ENCODE peak calls at places on chromosomes 3 and 15, in seven cellular contexts. T, H, V, K, S, Y and U are unnamed samples.

GRCh38 chr15:31265871-31266711 is 60.5 kb upstream of the KLF13 start:
- DNase-seq in T (peak; percentile 59), H (peak; percentile 38), V (no peak), K (peak; percentile 27), S (no peak), Y (peak; percentile 96), U (no peak)

GRCh38 chr15:62875626-62876021 is 166.9 kb upstream of the TPM1 start:
- DNase-seq in T (no peak), H (no peak), V (no peak), K (no peak), S (no peak), Y (no peak), U (no peak)

GRCh38 chr15:73968461-73968860 is 23.6 kb downstream of the STOML1 start:
- DNase-seq in T (no peak), H (no peak), V (no peak), K (no peak), S (no peak), Y (no peak), U (no peak)

GRCh38 chr3:32467333-32468070 is 35.1 kb downstream of the CMTM6 start:
- DNase-seq in T (peak; percentile 84), H (peak; percentile 68), V (peak; percentile 83), K (peak; percentile 71), S (peak; percentile 70), Y (peak; percentile 79), U (peak; percentile 57)

GRCh38 chr3:195405646-195406045 is 37.2 kb downstream of the ACAP2 start:
- DNase-seq in T (no peak), H (no peak), V (no peak), K (no peak), S (no peak), Y (no peak), U (no peak)

GRCh38 chr15:52012210-52012609 is 6.8 kb upstream of the MAPK6 start:
- DNase-seq in T (no peak), H (no peak), V (no peak), K (no peak), S (no peak), Y (no peak), U (no peak)

GRCh38 chr15:97977734-97978133 is 17.2 kb downstream of the ARRDC4 start:
- DNase-seq in T (no peak), H (no peak), V (peak; percentile 67), K (no peak), S (no peak), Y (no peak), U (no peak)

GRCh38 chr15:74954515-74954914 is 2.1 kb downstream of the RPP25 start:
- DNase-seq in T (no peak), H (peak; percentile 59), V (no peak), K (peak; percentile 51), S (peak; percentile 23), Y (no peak), U (peak; percentile 25)

GRCh38 chr15:74893627-74894026 is 3.8 kb downstream of the MPI start:
- DNase-seq in T (peak; percentile 4), H (no peak), V (no peak), K (no peak), S (no peak), Y (peak; percentile 40), U (no peak)

DNA sequence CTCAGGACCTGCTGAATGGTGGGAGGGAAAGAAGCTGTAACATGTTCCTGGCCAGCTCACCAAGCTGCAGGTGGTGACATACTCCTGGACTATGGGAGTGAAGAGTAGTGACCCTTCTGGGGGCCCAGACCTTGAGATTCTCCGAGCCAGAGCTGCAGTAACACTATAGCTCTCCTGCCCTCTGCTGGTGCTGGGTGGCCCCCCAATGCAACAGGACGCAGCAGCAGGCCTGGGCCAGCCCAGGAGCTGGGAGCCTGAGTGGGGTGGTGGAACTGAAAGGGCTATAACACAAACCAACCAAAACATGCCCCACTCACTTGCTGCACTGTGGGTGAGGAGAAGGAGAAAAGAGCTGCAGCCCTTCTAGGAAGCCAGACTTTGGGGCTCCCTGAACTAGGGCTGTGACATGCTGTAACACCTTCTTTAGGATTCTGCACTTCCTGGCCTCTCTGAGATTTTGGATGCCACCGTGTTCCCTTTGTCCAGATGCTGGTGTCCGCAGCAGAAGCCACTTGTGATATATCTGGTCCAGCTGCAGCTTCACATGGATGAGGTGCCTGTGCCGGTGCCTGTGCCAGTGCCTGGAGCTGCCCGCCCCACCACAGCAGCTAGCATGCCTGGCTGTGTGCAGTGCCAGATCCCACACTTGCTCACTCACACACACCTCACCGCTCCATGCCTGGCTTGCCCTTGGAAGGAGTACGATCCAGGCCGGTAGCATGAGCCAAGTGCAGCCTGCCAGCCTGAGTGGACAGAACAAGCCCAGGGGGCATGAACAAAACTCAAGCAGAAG is 636.8 kb upstream of the KCNMB2 start:
- DNase-seq in T (no peak), H (no peak), V (no peak), K (no peak), S (no peak), Y (peak; percentile 5), U (no peak)
- TF ChIP-seq CTCF in T (no peak), H (no peak), V (no peak), K (no peak), S (no peak), Y (peak; percentile 29), U (no peak)

GRCh38 chr15:99126930-99127329 is 22.1 kb downstream of the SYNM start:
- DNase-seq in T (peak; percentile 20), H (no peak), V (no peak), K (no peak), S (no peak), Y (no peak), U (no peak)

GRCh38 chr15:99130314-99130713 is 25.4 kb downstream of the SYNM start:
- DNase-seq in T (no peak), H (no peak), V (no peak), K (no peak), S (no peak), Y (no peak), U (no peak)

GRCh38 chr15:99129644-99130043 is 24.8 kb downstream of the SYNM start:
- DNase-seq in T (no peak), H (no peak), V (no peak), K (no peak), S (no peak), Y (no peak), U (no peak)

GRCh38 chr15:99127773-99128172 is 22.9 kb downstream of the SYNM start:
- DNase-seq in T (no peak), H (no peak), V (no peak), K (no peak), S (no peak), Y (no peak), U (no peak)

GRCh38 chr15:99128411-99128810 is 23.5 kb downstream of the SYNM start:
- DNase-seq in T (peak; percentile 28), H (no peak), V (no peak), K (no peak), S (no peak), Y (no peak), U (no peak)
- TF ChIP-seq CTCF in T (no peak), H (no peak), V (no peak), K (no peak), S (no peak), Y (no peak), U (no peak)

DNA sequence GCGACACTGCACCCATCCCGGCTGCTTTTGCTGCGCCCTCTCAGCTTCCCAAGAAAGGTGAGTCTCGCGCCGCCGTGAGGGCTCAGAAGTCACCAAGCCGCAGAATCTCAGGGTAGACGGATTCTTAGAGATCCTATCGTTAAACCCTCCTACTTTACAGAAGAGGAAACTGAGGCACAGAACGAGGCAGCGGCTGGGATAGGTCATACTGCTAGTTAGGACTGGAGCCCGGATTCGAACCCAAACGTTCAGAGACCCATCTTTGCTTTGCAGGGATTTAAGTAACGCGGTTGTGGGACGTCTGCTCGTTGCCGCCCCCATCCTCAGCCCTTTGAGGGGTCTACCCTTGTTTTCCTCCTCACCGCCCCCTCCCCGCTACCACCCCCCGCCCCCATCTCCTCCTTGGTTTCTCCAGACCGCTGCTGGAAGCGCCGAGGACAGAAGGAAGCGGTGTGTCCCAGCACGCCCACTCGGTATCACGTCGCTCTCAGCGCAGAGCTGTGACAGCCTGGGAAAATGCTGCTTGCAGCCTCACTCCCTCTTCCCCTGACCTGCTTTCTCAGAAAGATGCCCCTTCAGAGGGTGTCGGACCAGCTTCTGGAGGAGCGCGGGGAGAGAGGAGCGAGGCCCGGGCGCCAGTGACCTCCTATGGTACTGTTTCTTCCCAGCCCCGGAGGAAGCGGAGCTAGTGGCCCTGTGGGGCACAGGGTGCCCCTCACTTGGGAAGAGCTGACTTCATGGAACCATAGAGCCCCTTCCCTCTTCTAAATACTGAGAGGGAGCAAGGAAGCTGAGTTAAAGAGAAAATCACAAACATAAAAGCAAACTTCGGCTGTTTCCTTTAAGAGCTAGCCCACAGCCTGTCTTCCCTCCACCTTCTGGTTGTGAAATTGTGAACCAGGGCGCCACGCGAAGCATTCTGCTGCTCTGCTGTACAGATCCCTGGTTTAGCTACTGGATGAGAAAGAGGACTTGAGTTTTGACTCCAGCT is 573 bp downstream of the IL1RAP start:
- DNase-seq in T (peak; percentile 57), H (peak; percentile 58), V (peak; percentile 64), K (peak; percentile 65), S (peak; percentile 37), Y (peak; percentile 27), U (peak; percentile 55)
- TF ChIP-seq CTCF in T (no peak), H (no peak), V (no peak), K (no peak), S (no peak), Y (no peak), U (no peak)

GRCh38 chr3:62559831-62560445 is 186.6 kb upstream of the FEZF2 start:
- DNase-seq in T (no peak), H (no peak), V (no peak), K (peak; percentile 74), S (no peak), Y (peak; percentile 9), U (peak; percentile 79)

GRCh38 chr3:62557450-62557849 is 184.1 kb upstream of the FEZF2 start:
- DNase-seq in T (no peak), H (no peak), V (no peak), K (no peak), S (no peak), Y (no peak), U (no peak)

GRCh38 chr3:62557983-62558382 is 184.6 kb upstream of the FEZF2 start:
- DNase-seq in T (no peak), H (no peak), V (no peak), K (no peak), S (no peak), Y (no peak), U (no peak)

GRCh38 chr3:62556121-62556520 is 182.8 kb upstream of the FEZF2 start:
- DNase-seq in T (no peak), H (no peak), V (no peak), K (no peak), S (no peak), Y (no peak), U (no peak)

GRCh38 chr3:62558549-62559112 is 185.3 kb upstream of the FEZF2 start:
- DNase-seq in T (no peak), H (no peak), V (peak; percentile 14), K (peak; percentile 38), S (no peak), Y (peak; percentile 23), U (peak; percentile 39)
- TF ChIP-seq CTCF in T (peak; percentile 6), H (no peak), V (peak; percentile 10), K (peak; percentile 64), S (no peak), Y (peak; percentile 44), U (peak; percentile 52)

GRCh38 chr3:146739203-146739671 is 134.1 kb upstream of the PLSCR5 start:
- DNase-seq in T (no peak), H (no peak), V (no peak), K (no peak), S (no peak), Y (peak; percentile 20), U (no peak)
- TF ChIP-seq CTCF in T (no peak), H (no peak), V (no peak), K (no peak), S (no peak), Y (no peak), U (no peak)

GRCh38 chr15:28153492-28154119 is 54.5 kb upstream of the OCA2 start:
- DNase-seq in T (no peak), H (no peak), V (no peak), K (no peak), S (no peak), Y (no peak), U (no peak)
- TF ChIP-seq CTCF in T (no peak), H (no peak), V (no peak), K (no peak), S (no peak), Y (no peak), U (no peak)